ENCODE peak calls at places on chromosomes 6 and 20, in nine cellular contexts. G is T-helper 2 cell; M is islet precursor cell; W is CD8-positive, alpha-beta T cell; U is choroid plexus epithelial cell; H is left colon; Z is HFF-Myc; S is nucleus accumbens; C is heart right ventricle. K is an unnamed sample.
A peak's percentile ranks its signal among the peaks of the same experiment; 100 is the strongest.

GRCh38 chr6:151689499-151690201 is 117.8 kb upstream of the ESR1 start:
- DNase-seq in U (no peak), W (no peak), M (no peak), G (no peak), S (no peak), Z (no peak), C (no peak), H (no peak), K (no peak)

GRCh38 chr6:452301-453067 is 60.9 kb downstream of the IRF4 start:
- DNase-seq in Z (no peak), G (no peak), M (peak; percentile 29), S (no peak), W (no peak), H (no peak), U (no peak), C (no peak), K (no peak)

GRCh38 chr20:47440857-47441773 is 60.6 kb upstream of the NCOA3 start:
- DNase-seq in M (peak; percentile 83), C (no peak), S (no peak), H (no peak), Z (no peak), U (no peak), G (no peak), W (no peak), K (no peak)

GRCh38 chr6:125232466-125232865 is 69.3 kb downstream of the HDDC2 start:
- DNase-seq in C (no peak), Z (no peak), W (no peak), M (no peak), S (no peak), G (no peak), U (peak; percentile 35), H (no peak), K (no peak)

GRCh38 chr20:11391591-11391990 is 526.1 kb upstream of the BTBD3 start:
- DNase-seq in M (no peak), Z (no peak), U (no peak), S (no peak), W (no peak), H (no peak), G (no peak), C (no peak), K (no peak)

GRCh38 chr6:53302678-53303360 is 45.9 kb downstream of the ELOVL5 start:
- DNase-seq in H (no peak), S (no peak), C (no peak), M (no peak), W (no peak), U (peak; percentile 71), Z (peak; percentile 43), G (peak; percentile 72), K (peak; percentile 28)

GRCh38 chr6:107154131-107154906 is 39.0 kb upstream of the BEND3 start:
- DNase-seq in W (no peak), Z (no peak), S (no peak), C (no peak), M (no peak), U (no peak), G (no peak), H (peak; percentile 49), K (no peak)

GRCh38 chr6:134052776-134053120 is 324 bp upstream of the SLC2A12 start:
- DNase-seq in S (no peak), W (no peak), M (no peak), Z (no peak), C (no peak), H (no peak), U (no peak), G (no peak), K (no peak)

GRCh38 chr20:57932227-57932864 is 222.5 kb upstream of the PMEPA1 start:
- DNase-seq in C (no peak), S (no peak), M (no peak), H (no peak), W (no peak), U (no peak), Z (no peak), G (no peak), K (no peak)

GRCh38 chr6:89301586-89302194 is 13.4 kb downstream of the GABRR2 start:
- DNase-seq in S (no peak), U (no peak), C (no peak), M (no peak), Z (no peak), G (no peak), H (no peak), W (no peak), K (no peak)

GRCh38 chr6:154951400-154952200 is 43.5 kb upstream of the TIAM2 start:
- DNase-seq in Z (no peak), C (no peak), H (no peak), S (no peak), U (no peak), M (no peak), W (no peak), G (peak; percentile 68), K (no peak)

GRCh38 chr6:170405311-170405975 is 98.9 kb downstream of the FAM120B start:
- DNase-seq in C (no peak), M (peak; percentile 78), U (peak; percentile 96), Z (peak; percentile 62), S (no peak), G (no peak), W (no peak), H (no peak), K (no peak)

GRCh38 chr20:56839791-56840190 is 210.7 kb downstream of the TFAP2C start:
- DNase-seq in C (no peak), G (no peak), M (no peak), H (peak; percentile 15), W (no peak), S (no peak), Z (no peak), U (no peak), K (no peak)

GRCh38 chr6:47308674-47309325 is 905 bp downstream of the TNFRSF21 start:
- DNase-seq in M (no peak), W (no peak), U (peak; percentile 44), G (no peak), Z (no peak), S (peak; percentile 25), H (peak; percentile 64), C (peak; percentile 13), K (no peak)

GRCh38 chr6:79676785-79677736 is 45.9 kb downstream of the SH3BGRL2 start:
- DNase-seq in H (no peak), M (no peak), Z (no peak), S (no peak), W (no peak), G (no peak), C (no peak), U (no peak), K (no peak)

GRCh38 chr6:155224031-155224451 is 39.8 kb upstream of the CLDN20 start:
- DNase-seq in G (peak; percentile 95), C (no peak), M (peak; percentile 74), H (no peak), W (no peak), Z (peak; percentile 59), S (no peak), U (peak; percentile 94), K (no peak)

GRCh38 chr6:26571592-26572296 is 25.0 kb upstream of the ABT1 start:
- DNase-seq in H (peak; percentile 53), Z (peak; percentile 88), U (peak; percentile 87), W (no peak), C (peak; percentile 40), S (no peak), M (peak; percentile 82), G (peak; percentile 53), K (no peak)

GRCh38 chr6:44558315-44559227 is 171.1 kb downstream of the CDC5L start:
- DNase-seq in Z (no peak), C (no peak), U (peak; percentile 13), G (no peak), S (no peak), W (no peak), H (no peak), M (no peak), K (no peak)

K was measured in T follicular helper cell.